ENCODE peak calls at places on chromosomes 2 and 18, in ten cellular contexts. G is M059J; I is colonic mucosa; Y is RCC 7860; X is iPS DF 6.9; L is NCI-H460; E is GM04504; A is NCI-H1436; Q is cardiac septum; V is stimulated activated CD8-positive, alpha-beta memory T cell treated with anti-CD3 and anti-CD28 coated beads, Interleukin-7, amount 100 ng/mL, for 24 hours. T is an unnamed sample.

GRCh38 chr18:48877941-48878340 is 72.8 kb downstream of the SMAD7 start:
- DNase-seq in L (no peak), G (no peak), V (no peak), I (no peak), Y (no peak), X (no peak), A (no peak), Q (no peak), E (no peak), T (no peak)

GRCh38 chr2:69579561-69579960 is 64.0 kb downstream of the AAK1 start:
- DNase-seq in X (no peak), V (no peak), E (no peak), A (no peak), Q (no peak), I (no peak), G (no peak), Y (no peak), L (no peak), T (no peak)

GRCh38 chr18:3931542-3932112 is 481.7 kb downstream of the TGIF1 start:
- DNase-seq in X (no peak), Q (no peak), E (no peak), G (peak; percentile 5), L (no peak), V (no peak), Y (no peak), A (no peak), I (no peak), T (no peak)

GRCh38 chr2:122136071-122136470 is 380.6 kb downstream of the TSN start:
- DNase-seq in L (peak; percentile 34), Y (no peak), V (no peak), A (peak; percentile 3), E (no peak), I (no peak), G (peak; percentile 1), X (peak; percentile 37), Q (no peak), T (no peak)

GRCh38 chr2:189783451-189783926 is 650 bp downstream of the ORMDL1 start:
- DNase-seq in Y (no peak), L (peak; percentile 17), Q (no peak), V (no peak), X (no peak), I (no peak), G (peak; percentile 49), E (no peak), A (no peak), T (no peak)

GRCh38 chr2:122737429-122738077 is 982.1 kb downstream of the TSN start:
- DNase-seq in X (no peak), I (no peak), A (no peak), E (no peak), V (no peak), L (peak; percentile 15), Q (no peak), G (no peak), Y (no peak), T (no peak)

GRCh38 chr2:174618179-174618578 is 20.6 kb upstream of the WIPF1 start:
- DNase-seq in G (no peak), Q (no peak), A (no peak), I (no peak), L (no peak), X (no peak), Y (no peak), V (no peak), E (no peak), T (no peak)

GRCh38 chr2:229719926-229720652 is 5.7 kb upstream of the DNER start:
- DNase-seq in E (no peak), I (no peak), L (no peak), Y (no peak), A (no peak), X (no peak), V (no peak), Q (no peak), G (peak; percentile 30), T (no peak)

GRCh38 chr2:107721581-107721980 is 105.1 kb upstream of the RGPD4 start:
- DNase-seq in G (peak; percentile 50), A (no peak), E (no peak), V (no peak), Q (no peak), I (no peak), X (no peak), Y (no peak), L (no peak), T (no peak)

GRCh38 chr2:120710256-120710655 is 25.4 kb upstream of the GLI2 start:
- DNase-seq in Y (no peak), I (no peak), V (no peak), Q (no peak), L (no peak), X (no peak), E (peak; percentile 32), G (no peak), A (no peak), T (no peak)

GRCh38 chr2:52936029-52936428 is 831.6 kb upstream of the CHAC2 start:
- DNase-seq in E (no peak), X (no peak), A (no peak), Q (no peak), L (no peak), G (peak; percentile 7), V (no peak), Y (no peak), I (no peak), T (no peak)

GRCh38 chr2:26934985-26935384 is 35.5 kb upstream of the MAPRE3 start:
- DNase-seq in X (no peak), E (no peak), Q (no peak), Y (no peak), L (no peak), V (no peak), A (no peak), G (no peak), I (no peak), T (no peak)

T was measured in prostate gland.